ENCODE peak calls at places on chromosomes 2 and 18, in eight cellular contexts. M is kidney; W is psoas muscle; E is right lobe of liver; L is naive thymus-derived CD4-positive, alpha-beta T cell; P is cardiac muscle cell; G is astrocyte; J is HCT116. V is an unnamed sample.

GRCh38 chr2:40355451-40355850 is 96.4 kb downstream of the SLC8A1 start:
- DNase-seq in E (no peak), L (no peak), P (no peak), W (no peak), G (no peak), J (no peak), M (no peak), V (no peak)

GRCh38 chr2:16318051-16318450 is 347.6 kb downstream of the CYRIA start:
- DNase-seq in J (no peak), M (no peak), G (no peak), W (no peak), L (no peak), P (no peak), E (no peak), V (no peak)

GRCh38 chr2:8543412-8544167 is 138.3 kb upstream of the ID2 start:
- DNase-seq in W (peak; percentile 71), G (peak; percentile 88), L (no peak), M (peak; percentile 88), P (peak; percentile 85), J (no peak), E (no peak), V (peak; percentile 22)

GRCh38 chr2:111986116-111986900 is 68.8 kb upstream of the TMEM87B start:
- DNase-seq in J (no peak), E (no peak), L (no peak), P (no peak), W (no peak), G (no peak), M (no peak), V (no peak)

GRCh38 chr2:55672630-55673029 is 21.0 kb downstream of the PNPT1 start:
- DNase-seq in E (no peak), W (no peak), G (no peak), P (no peak), L (no peak), M (no peak), J (no peak), V (no peak)

GRCh38 chr2:165058471-165059265 is 103.3 kb upstream of the SLC38A11 start:
- DNase-seq in L (no peak), M (no peak), J (no peak), G (no peak), P (no peak), E (no peak), W (no peak), V (no peak)

GRCh38 chr18:77899972-77900754 is 650.5 kb downstream of the GALR1 start:
- DNase-seq in L (peak; percentile 57), M (no peak), E (no peak), P (peak; percentile 44), W (no peak), G (peak; percentile 2), J (no peak), V (peak; percentile 81)

GRCh38 chr2:182445566-182445965 is 18.7 kb upstream of the PDE1A start:
- DNase-seq in P (peak; percentile 26), W (no peak), M (no peak), J (no peak), L (no peak), E (no peak), G (no peak), V (no peak)

GRCh38 chr2:234479465-234479864 is 17.4 kb downstream of the ARL4C start:
- DNase-seq in L (no peak), G (no peak), M (no peak), E (no peak), P (no peak), W (no peak), J (no peak), V (no peak)

GRCh38 chr2:44793322-44793870 is 148.1 kb upstream of the SIX3 start:
- DNase-seq in P (peak; percentile 54), L (no peak), M (no peak), J (no peak), G (peak; percentile 14), W (no peak), E (no peak), V (no peak)

GRCh38 chr2:211085056-211085680 is 528.8 kb downstream of the CPS1 start:
- DNase-seq in E (no peak), W (no peak), G (peak; percentile 8), L (no peak), P (peak; percentile 57), M (no peak), J (peak; percentile 44), V (no peak)

GRCh38 chr18:79258447-79258846 is 137.3 kb upstream of the NFATC1 start:
- DNase-seq in W (no peak), L (no peak), J (no peak), G (no peak), P (no peak), E (no peak), M (no peak), V (no peak)

GRCh38 chr2:99701503-99701902 is 211.7 kb upstream of the REV1 start:
- DNase-seq in G (no peak), W (no peak), M (no peak), P (no peak), E (no peak), J (no peak), L (no peak), V (no peak)

GRCh38 chr2:100246163-100247145 is 75.8 kb downstream of the LONRF2 start:
- DNase-seq in E (no peak), W (no peak), L (no peak), M (no peak), G (no peak), J (peak; percentile 13), P (no peak), V (no peak)

GRCh38 chr2:147365577-147365976 is 479.3 kb upstream of the ACVR2A start:
- DNase-seq in P (peak; percentile 54), L (no peak), G (no peak), M (no peak), J (no peak), W (no peak), E (no peak), V (no peak)

GRCh38 chr2:43518718-43519117 is 77.1 kb downstream of the THADA start:
- DNase-seq in M (no peak), L (no peak), E (no peak), P (no peak), W (no peak), G (no peak), J (no peak), V (no peak)
- H3K4me1 ChIP-seq in M (peaks cover 7% of the 10 kb centered on the region), L (no peaks in the 10 kb centered on the region), E (no peaks in the 10 kb centered on the region), P (peaks cover 17% of the 10 kb centered on the region), W (peaks cover 46% of the 10 kb centered on the region), G (peaks cover 27% of the 10 kb centered on the region), J (no peaks in the 10 kb centered on the region), V (no peaks in the 10 kb centered on the region)

GRCh38 chr2:46764547-46764946 is 151.1 kb downstream of the MCFD2 start:
- DNase-seq in G (no peak), M (no peak), J (no peak), E (no peak), L (no peak), W (no peak), P (no peak), V (no peak)
- H3K4me1 ChIP-seq in G (no peaks in the 10 kb centered on the region), M (no peaks in the 10 kb centered on the region), J (no peaks in the 10 kb centered on the region), E (no peaks in the 10 kb centered on the region), L (no peaks in the 10 kb centered on the region), W (peaks cover 5% of the 10 kb centered on the region), P (peaks cover 6% of the 10 kb centered on the region), V (no peaks in the 10 kb centered on the region)

DNA sequence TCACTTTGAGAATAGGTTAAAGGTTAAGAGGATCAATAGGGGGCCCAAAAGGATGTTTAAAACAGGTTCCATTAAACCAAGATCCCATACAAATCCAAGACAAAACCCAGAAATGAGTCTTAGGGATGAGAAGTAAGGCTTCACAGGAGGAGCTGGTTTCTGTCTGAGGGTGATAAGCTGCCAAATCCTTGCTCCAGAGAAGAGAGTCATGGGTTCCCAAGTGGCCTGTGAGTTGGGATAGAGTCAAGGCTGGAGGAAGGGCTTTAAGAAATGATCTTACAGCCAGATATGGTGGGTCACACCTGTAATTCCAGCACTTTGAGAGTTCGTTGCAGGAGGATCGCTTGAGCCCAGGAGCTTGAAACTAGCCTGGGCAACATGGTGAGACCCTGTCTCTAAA is 40.2 kb upstream of the LCLAT1 start:
- DNase-seq in M (no peak), W (no peak), P (no peak), L (no peak), G (no peak), E (no peak), J (no peak), V (no peak)
- H3K4me1 ChIP-seq in M (peaks cover 8% of the 10 kb centered on the region), W (peaks cover 7% of the 10 kb centered on the region), P (peaks cover 64% of the 10 kb centered on the region), L (no peaks in the 10 kb centered on the region), G (peaks cover 40% of the 10 kb centered on the region), E (no peaks in the 10 kb centered on the region), J (no peaks in the 10 kb centered on the region), V (peaks cover 11% of the 10 kb centered on the region)

DNA sequence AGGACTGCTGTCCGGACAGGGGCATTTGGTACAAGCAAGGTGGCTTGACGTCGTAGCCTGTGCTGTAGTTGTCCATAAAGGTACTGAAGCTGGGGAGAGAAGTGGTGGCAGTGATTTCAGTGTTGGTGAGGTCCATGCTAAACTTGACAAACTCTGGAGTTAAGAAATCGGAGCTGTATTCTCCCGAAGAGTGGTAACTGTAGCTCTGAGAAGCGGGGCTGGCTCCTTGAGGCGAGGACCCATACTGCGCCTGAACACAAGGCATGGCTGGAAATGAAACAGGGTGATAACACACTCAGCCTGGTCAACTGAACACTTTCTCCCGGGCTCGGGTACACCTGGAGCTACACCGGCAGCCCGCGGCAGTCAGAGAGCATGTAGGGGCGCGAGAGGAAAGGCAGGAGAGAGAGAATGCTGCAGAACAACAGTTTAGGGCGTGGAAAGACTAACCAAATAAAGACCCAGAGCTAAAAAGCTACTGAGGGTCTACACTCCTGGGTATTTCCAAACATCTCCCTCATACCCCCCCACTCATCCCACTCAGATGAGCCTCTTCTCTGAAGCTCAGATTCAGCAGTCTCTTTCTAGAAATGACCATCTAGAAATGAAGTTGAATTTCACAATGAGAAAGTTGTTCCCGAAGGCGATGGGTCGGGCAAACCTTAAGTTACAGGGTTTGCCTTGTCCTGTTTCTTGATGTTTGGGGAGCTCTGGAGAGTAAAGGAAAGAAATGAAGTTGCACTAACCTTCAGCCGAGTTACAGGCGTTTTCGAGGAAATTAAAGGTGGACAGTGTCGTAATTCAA is 2.4 kb downstream of the NR4A2 start:
- DNase-seq in G (no peak), J (no peak), E (no peak), W (no peak), L (no peak), M (no peak), P (no peak), V (no peak)
- H3K4me1 ChIP-seq in G (peaks cover 24% of the 10 kb centered on the region), J (peaks cover 5% of the 10 kb centered on the region), E (no peaks in the 10 kb centered on the region), W (peaks cover 4% of the 10 kb centered on the region), L (peaks cover 4% of the 10 kb centered on the region), M (peaks cover 8% of the 10 kb centered on the region), P (no peaks in the 10 kb centered on the region), V (peaks cover 5% of the 10 kb centered on the region)

V was measured in H9.